ENCODE peak calls at places on chromosomes 5 and 9, in eight cellular contexts. Q is neural progenitor cell, M is transverse colon, N is tibial nerve, Y is gastrocnemius medialis, J is lower lobe of right lung, D is pancreas, E is Karpas-422. R is an unnamed sample. For H3K4me1 and H3K27me3, the result is how much of the 10 kb centered on the place peaks cover.

GRCh38 chr5:82165740-82166530 is 112.2 kb downstream of the RPS23 start:
- DNase-seq in Q (peak), M (peak), N (peak), Y (peak), J (peak), D (peak), E (peak), R (peak)

GRCh38 chr9:18747590-18747989 is 273.6 kb downstream of the ADAMTSL1 start:
- DNase-seq in Q (no peak), M (no peak), N (no peak), Y (no peak), J (no peak), D (no peak), E (no peak), R (no peak)

GRCh38 chr9:88978034-88978433 is 13.2 kb upstream of the S1PR3 start:
- DNase-seq in Q (no peak), M (no peak), N (no peak), Y (no peak), J (no peak), D (no peak), E (no peak), R (no peak)

GRCh38 chr5:17004441-17005086 is 68.5 kb upstream of the MYO10 start:
- DNase-seq in Q (no peak), M (no peak), N (no peak), Y (no peak), J (no peak), D (no peak), E (no peak), R (no peak)

GRCh38 chr9:89077519-89077918 is 86.3 kb downstream of the S1PR3 start:
- DNase-seq in Q (no peak), M (no peak), N (no peak), Y (no peak), J (no peak), D (no peak), E (peak), R (no peak)

GRCh38 chr5:40655138-40655537 is 24.6 kb upstream of the PTGER4 start:
- DNase-seq in Q (no peak), M (no peak), N (no peak), Y (no peak), J (no peak), D (no peak), E (no peak), R (no peak)

GRCh38 chr5:102295534-102296228 is 403 bp downstream of the SLCO4C1 start:
- DNase-seq in Q (no peak), M (peak), N (no peak), Y (no peak), J (peak), D (peak), E (no peak), R (no peak)

GRCh38 chr9:93684161-93684765 is 107.9 kb downstream of the PHF2 start:
- DNase-seq in Q (no peak), M (no peak), N (no peak), Y (no peak), J (no peak), D (peak), E (no peak), R (no peak)

GRCh38 chr5:122436615-122437014 is 124.6 kb downstream of the SNCAIP start:
- DNase-seq in Q (no peak), M (no peak), N (no peak), Y (no peak), J (no peak), D (no peak), E (no peak), R (no peak)

GRCh38 chr9:8648271-8648670 is 848.7 kb upstream of the DMAC1 start:
- DNase-seq in Q (no peak), M (no peak), N (no peak), Y (no peak), J (no peak), D (no peak), E (no peak), R (no peak)

GRCh38 chr5:137035480-137035878 is 463.6 kb downstream of the SPOCK1 start:
- DNase-seq in Q (no peak), M (no peak), N (no peak), Y (no peak), J (no peak), D (no peak), E (no peak), R (no peak)

GRCh38 chr5:154141686-154142300 is 48.7 kb upstream of the GALNT10 start:
- DNase-seq in Q (peak), M (no peak), N (no peak), Y (no peak), J (no peak), D (no peak), E (no peak), R (no peak)

GRCh38 chr9:116278326-116278725 is 124.7 kb downstream of the PAPPA start:
- DNase-seq in Q (no peak), M (no peak), N (no peak), Y (no peak), J (no peak), D (no peak), E (no peak), R (no peak)

GRCh38 chr5:141734501-141735231 is 52.6 kb upstream of the ARAP3 start:
- DNase-seq in Q (peak), M (peak), N (no peak), Y (no peak), J (no peak), D (peak), E (peak), R (no peak)

GRCh38 chr9:121656941-121657340 is 5.5 kb downstream of the DAB2IP start:
- DNase-seq in Q (no peak), M (no peak), N (no peak), Y (no peak), J (no peak), D (no peak), E (no peak), R (no peak)
- H3K4me1 ChIP-seq in Q (under half), M (under half), N (under half), Y (half or more), J (half or more), D (under half), E (under half), R (under half)

GRCh38 chr9:83062011-83062652 is 810 bp downstream of the RASEF start:
- DNase-seq in Q (peak), M (peak), N (no peak), Y (no peak), J (peak), D (peak), E (peak), R (peak)

GRCh38 chr9:83065233-83065632 is 2.3 kb upstream of the RASEF start:
- DNase-seq in Q (no peak), M (no peak), N (no peak), Y (no peak), J (no peak), D (no peak), E (no peak), R (no peak)

GRCh38 chr9:83061036-83061435 is 1.9 kb downstream of the RASEF start:
- DNase-seq in Q (no peak), M (peak), N (no peak), Y (no peak), J (no peak), D (no peak), E (no peak), R (no peak)

GRCh38 chr9:83060557-83060956 is 2.4 kb downstream of the RASEF start:
- DNase-seq in Q (no peak), M (no peak), N (no peak), Y (no peak), J (no peak), D (peak), E (peak), R (no peak)

GRCh38 chr9:83062653-83063527 is at the start of gene RASEF:
- DNase-seq in Q (peak), M (peak), N (no peak), Y (no peak), J (peak), D (peak), E (no peak), R (peak)
- H3K27me3 ChIP-seq in Q (half or more), M (under half), N (half or more), Y (half or more), J (under half), D (under half), E (under half), R (under half)

DNA sequence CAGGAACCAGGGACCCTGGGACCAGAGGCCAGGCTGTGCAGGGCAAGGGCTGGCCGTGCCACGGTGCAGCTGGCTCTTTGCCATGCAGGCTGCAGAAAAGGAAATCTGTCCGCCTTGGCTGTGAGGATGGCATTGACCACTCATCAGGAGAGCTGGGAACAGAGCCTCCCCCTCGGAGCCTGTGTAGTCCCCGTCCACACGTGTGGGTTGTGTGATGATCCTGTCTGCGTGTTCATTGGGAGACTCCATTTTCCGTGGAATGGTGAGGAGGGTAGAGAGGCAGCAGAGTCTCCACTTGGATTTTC is 47.7 kb downstream of the EHMT1 start:
- DNase-seq in Q (no peak), M (no peak), N (no peak), Y (no peak), J (no peak), D (no peak), E (no peak), R (no peak)
- H3K4me1 ChIP-seq in Q (half or more), M (under half), N (half or more), Y (under half), J (under half), D (under half), E (half or more), R (under half)

DNA sequence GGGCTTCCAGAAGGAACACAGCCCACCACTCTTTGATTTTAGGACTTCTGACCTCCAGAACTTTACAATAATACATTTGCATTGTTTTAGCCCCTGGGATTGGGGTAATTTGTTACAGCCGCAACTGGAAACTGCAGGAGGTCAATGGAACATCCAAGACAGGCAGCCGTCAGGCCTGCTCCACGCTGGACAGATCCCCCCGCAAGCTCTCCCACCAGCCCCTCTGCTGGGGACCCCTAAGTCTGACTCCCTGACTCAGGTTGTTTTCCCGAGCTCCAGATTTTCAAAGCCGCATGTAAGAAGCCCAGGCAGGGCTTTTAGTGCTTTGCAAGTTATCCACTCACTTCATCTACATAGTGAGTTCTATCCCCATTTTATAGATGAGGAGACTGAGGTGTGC is 127.6 kb downstream of the PAX5 start:
- DNase-seq in Q (no peak), M (no peak), N (no peak), Y (no peak), J (no peak), D (no peak), E (no peak), R (no peak)
- H3K27me3 ChIP-seq in Q (under half), M (under half), N (under half), Y (under half), J (under half), D (under half), E (under half), R (under half)

GRCh38 chr5:168637793-168638192 is 58.6 kb upstream of the PANK3 start:
- DNase-seq in Q (no peak), M (no peak), N (no peak), Y (no peak), J (no peak), D (no peak), E (no peak), R (no peak)

GRCh38 chr5:168645195-168645594 is 66.0 kb upstream of the PANK3 start:
- DNase-seq in Q (no peak), M (no peak), N (no peak), Y (no peak), J (no peak), D (no peak), E (no peak), R (no peak)

GRCh38 chr5:168637281-168637680 is 58.1 kb upstream of the PANK3 start:
- DNase-seq in Q (no peak), M (no peak), N (no peak), Y (no peak), J (no peak), D (no peak), E (no peak), R (no peak)

GRCh38 chr5:168646335-168646734 is 67.2 kb upstream of the PANK3 start:
- DNase-seq in Q (no peak), M (no peak), N (no peak), Y (no peak), J (no peak), D (no peak), E (no peak), R (no peak)

GRCh38 chr5:168642019-168642418 is 62.9 kb upstream of the PANK3 start:
- DNase-seq in Q (no peak), M (no peak), N (no peak), Y (no peak), J (no peak), D (no peak), E (no peak), R (no peak)
- H3K4me1 ChIP-seq in Q (under half), M (under half), N (under half), Y (under half), J (under half), D (under half), E (under half), R (under half)

R was measured in iPS DF 6.9.